ENCODE peak calls at places on chromosome 5, in nine cellular contexts. S is bronchial epithelial cell, U is COR-L47, H is T-helper 22 cell, Y is SW 1271, Q is A549, R is C1 segment of cervical spinal cord, M is AG08396, B is left colon. L is an unnamed sample.

GRCh38 chr5:111859533-111860270 is 102.7 kb upstream of the NREP start:
- DNase-seq in S (peak; percentile 92), U (no peak), H (no peak), Y (no peak), Q (no peak), R (no peak), M (no peak), B (no peak), L (no peak)

GRCh38 chr5:59786271-59786805 is 107.2 kb downstream of the PDE4D start:
- DNase-seq in S (peak; percentile 98), U (no peak), H (no peak), Y (no peak), Q (peak; percentile 93), R (no peak), M (no peak), B (no peak), L (no peak)

GRCh38 chr5:149834246-149834855 is 104.2 kb downstream of the PPARGC1B start:
- DNase-seq in S (peak; percentile 86), U (peak; percentile 63), H (no peak), Y (peak; percentile 69), Q (peak; percentile 90), R (no peak), M (peak; percentile 77), B (peak; percentile 68), L (no peak)

GRCh38 chr5:80255425-80255751 is 460 bp downstream of the SERINC5 start:
- DNase-seq in S (no peak), U (no peak), H (no peak), Y (peak; percentile 53), Q (peak; percentile 51), R (peak; percentile 74), M (peak; percentile 83), B (peak; percentile 82), L (no peak)

GRCh38 chr5:54761213-54761701 is 224.1 kb downstream of the ESM1 start:
- DNase-seq in S (peak; percentile 53), U (no peak), H (no peak), Y (no peak), Q (peak; percentile 31), R (no peak), M (peak; percentile 42), B (no peak), L (no peak)

GRCh38 chr5:72817076-72817476 is 615 bp downstream of the TNPO1 start:
- DNase-seq in S (peak; percentile 49), U (peak; percentile 26), H (no peak), Y (peak; percentile 66), Q (peak; percentile 52), R (peak; percentile 86), M (peak; percentile 70), B (peak; percentile 69), L (peak; percentile 8)

GRCh38 chr5:40383719-40384651 is 295.7 kb upstream of the PTGER4 start:
- DNase-seq in S (peak; percentile 91), U (no peak), H (no peak), Y (peak; percentile 61), Q (peak; percentile 23), R (no peak), M (peak; percentile 27), B (no peak), L (no peak)

GRCh38 chr5:132655821-132656773 is 1.9 kb upstream of the IL13 start:
- DNase-seq in S (no peak), U (no peak), H (no peak), Y (no peak), Q (no peak), R (peak; percentile 13), M (peak; percentile 51), B (no peak), L (no peak)

GRCh38 chr5:161094411-161094810 is 242.4 kb upstream of the ATP10B start:
- DNase-seq in S (peak; percentile 62), U (no peak), H (no peak), Y (no peak), Q (no peak), R (no peak), M (peak; percentile 3), B (no peak), L (no peak)

GRCh38 chr5:97162045-97162444 is 19.6 kb upstream of the LIX1 start:
- DNase-seq in S (peak; percentile 80), U (peak; percentile 72), H (peak; percentile 7), Y (peak; percentile 75), Q (peak; percentile 85), R (peak; percentile 17), M (peak; percentile 17), B (peak; percentile 58), L (no peak)

GRCh38 chr5:151740336-151740942 is 18.0 kb downstream of the ATOX1 start:
- DNase-seq in S (peak; percentile 59), U (peak; percentile 19), H (no peak), Y (peak; percentile 83), Q (peak; percentile 78), R (peak; percentile 67), M (peak; percentile 73), B (peak; percentile 37), L (no peak)

GRCh38 chr5:142807378-142807911 is 37.3 kb downstream of the ARHGAP26 start:
- DNase-seq in S (no peak), U (no peak), H (no peak), Y (no peak), Q (peak; percentile 70), R (no peak), M (no peak), B (no peak), L (no peak)

GRCh38 chr5:53406630-53407316 is 73.7 kb upstream of the FST start:
- DNase-seq in S (peak; percentile 96), U (no peak), H (no peak), Y (peak; percentile 91), Q (peak; percentile 68), R (no peak), M (peak; percentile 41), B (no peak), L (no peak)

GRCh38 chr5:135038202-135038828 is 4.3 kb upstream of the PITX1 start:
- DNase-seq in S (no peak), U (no peak), H (no peak), Y (no peak), Q (no peak), R (no peak), M (no peak), B (no peak), L (no peak)

GRCh38 chr5:125559296-125559695 is 812.9 kb upstream of the ZNF608 start:
- DNase-seq in S (peak; percentile 99), U (no peak), H (no peak), Y (no peak), Q (peak; percentile 69), R (no peak), M (peak; percentile 62), B (no peak), L (no peak)

GRCh38 chr5:180126716-180127681 is 55.4 kb upstream of the RNF130 start:
- DNase-seq in S (no peak), U (peak; percentile 16), H (no peak), Y (no peak), Q (peak; percentile 42), R (peak; percentile 52), M (peak; percentile 83), B (peak; percentile 20), L (no peak)

GRCh38 chr5:33272288-33272687 is 168.5 kb upstream of the TARS1 start:
- DNase-seq in S (peak; percentile 96), U (no peak), H (no peak), Y (peak; percentile 97), Q (peak; percentile 76), R (no peak), M (peak; percentile 59), B (no peak), L (no peak)

GRCh38 chr5:24135536-24135935 is 509.2 kb downstream of the CDH10 start:
- DNase-seq in S (peak; percentile 1), U (no peak), H (no peak), Y (no peak), Q (peak; percentile 1), R (no peak), M (no peak), B (no peak), L (no peak)

GRCh38 chr5:126334755-126335154 is 88.5 kb upstream of the GRAMD2B start:
- DNase-seq in S (no peak), U (no peak), H (no peak), Y (no peak), Q (no peak), R (no peak), M (no peak), B (no peak), L (no peak)

GRCh38 chr5:150584561-150585335 is 55.7 kb upstream of the SYNPO start:
- DNase-seq in S (no peak), U (no peak), H (no peak), Y (no peak), Q (no peak), R (no peak), M (no peak), B (peak; percentile 63), L (no peak)

GRCh38 chr5:143542798-143543144 is 139.3 kb upstream of the NR3C1 start:
- DNase-seq in S (no peak), U (no peak), H (no peak), Y (no peak), Q (no peak), R (no peak), M (no peak), B (no peak), L (no peak)

GRCh38 chr5:180314106-180314505 is 22.2 kb upstream of the MAPK9 start:
- DNase-seq in S (peak; percentile 5), U (no peak), H (no peak), Y (no peak), Q (no peak), R (no peak), M (no peak), B (no peak), L (no peak)

GRCh38 chr5:33981408-33982171 is 2.9 kb downstream of the SLC45A2 start:
- DNase-seq in S (no peak), U (no peak), H (no peak), Y (no peak), Q (no peak), R (no peak), M (peak; percentile 23), B (no peak), L (no peak)

GRCh38 chr5:121915765-121916164 is 46.0 kb upstream of the SRFBP1 start:
- DNase-seq in S (no peak), U (peak; percentile 53), H (no peak), Y (no peak), Q (no peak), R (no peak), M (no peak), B (no peak), L (no peak)

GRCh38 chr5:50922942-50923767 is 256.7 kb downstream of the PARP8 start:
- DNase-seq in S (no peak), U (no peak), H (no peak), Y (no peak), Q (no peak), R (no peak), M (no peak), B (no peak), L (no peak)

GRCh38 chr5:39801306-39801705 is 376.5 kb upstream of the DAB2 start:
- DNase-seq in S (no peak), U (no peak), H (no peak), Y (no peak), Q (no peak), R (no peak), M (no peak), B (no peak), L (no peak)